ENCODE peak calls at places on chromosome 7, in five cellular contexts. One of them, this sample, is unnamed.

GRCh38 chr7:24842449-24843241 is 85.4 kb upstream of the GSDME start:
- DNase-seq in activated T-helper 1 cell treated with anti-CD3 and anti-CD28 coated beads, Interleukin-2, amount 50 U/mL, for 16 hours: no peak
- DNase-seq in activated CD8-positive, alpha-beta memory T cell treated with anti-CD3 and anti-CD28 coated beads, Interleukin-2, amount 50 U/mL, for 4 hours: no peak
- DNase-seq in left ventricle myocardium inferior: no peak
- DNase-seq in kidney tubule cell: peak; percentile 93
- DNase-seq in this sample: peak; percentile 74

GRCh38 chr7:87216701-87217508 is 2.6 kb downstream of the TMEM243 start:
- DNase-seq in kidney tubule cell: peak; percentile 98
- DNase-seq in activated CD8-positive, alpha-beta memory T cell treated with anti-CD3 and anti-CD28 coated beads, Interleukin-2, amount 50 U/mL, for 4 hours: no peak
- DNase-seq in left ventricle myocardium inferior: no peak
- DNase-seq in activated T-helper 1 cell treated with anti-CD3 and anti-CD28 coated beads, Interleukin-2, amount 50 U/mL, for 16 hours: no peak
- DNase-seq in this sample: no peak

GRCh38 chr7:92461027-92462003 is 14.0 kb downstream of the GATAD1 start:
- DNase-seq in left ventricle myocardium inferior: no peak
- DNase-seq in activated CD8-positive, alpha-beta memory T cell treated with anti-CD3 and anti-CD28 coated beads, Interleukin-2, amount 50 U/mL, for 4 hours: no peak
- DNase-seq in kidney tubule cell: peak; percentile 73
- DNase-seq in activated T-helper 1 cell treated with anti-CD3 and anti-CD28 coated beads, Interleukin-2, amount 50 U/mL, for 16 hours: no peak
- DNase-seq in this sample: peak; percentile 26

GRCh38 chr7:29684787-29685650 is 121.3 kb upstream of the WIPF3 start:
- DNase-seq in activated T-helper 1 cell treated with anti-CD3 and anti-CD28 coated beads, Interleukin-2, amount 50 U/mL, for 16 hours: no peak
- DNase-seq in activated CD8-positive, alpha-beta memory T cell treated with anti-CD3 and anti-CD28 coated beads, Interleukin-2, amount 50 U/mL, for 4 hours: peak; percentile 39
- DNase-seq in kidney tubule cell: peak; percentile 82
- DNase-seq in left ventricle myocardium inferior: peak; percentile 83
- DNase-seq in this sample: peak; percentile 88

GRCh38 chr7:150742286-150742968 is 5.2 kb downstream of the GIMAP5 start:
- DNase-seq in left ventricle myocardium inferior: no peak
- DNase-seq in kidney tubule cell: no peak
- DNase-seq in activated CD8-positive, alpha-beta memory T cell treated with anti-CD3 and anti-CD28 coated beads, Interleukin-2, amount 50 U/mL, for 4 hours: no peak
- DNase-seq in activated T-helper 1 cell treated with anti-CD3 and anti-CD28 coated beads, Interleukin-2, amount 50 U/mL, for 16 hours: no peak
- DNase-seq in this sample: no peak

GRCh38 chr7:91940171-91940570 is 491 bp upstream of the AKAP9 start:
- DNase-seq in kidney tubule cell: peak; percentile 42
- DNase-seq in activated CD8-positive, alpha-beta memory T cell treated with anti-CD3 and anti-CD28 coated beads, Interleukin-2, amount 50 U/mL, for 4 hours: peak; percentile 24
- DNase-seq in left ventricle myocardium inferior: no peak
- DNase-seq in activated T-helper 1 cell treated with anti-CD3 and anti-CD28 coated beads, Interleukin-2, amount 50 U/mL, for 16 hours: no peak
- DNase-seq in this sample: no peak

GRCh38 chr7:134589491-134589941 is 40.6 kb downstream of the AKR1B15 start:
- DNase-seq in kidney tubule cell: peak; percentile 79
- DNase-seq in left ventricle myocardium inferior: no peak
- DNase-seq in activated T-helper 1 cell treated with anti-CD3 and anti-CD28 coated beads, Interleukin-2, amount 50 U/mL, for 16 hours: no peak
- DNase-seq in activated CD8-positive, alpha-beta memory T cell treated with anti-CD3 and anti-CD28 coated beads, Interleukin-2, amount 50 U/mL, for 4 hours: no peak
- DNase-seq in this sample: no peak

GRCh38 chr7:150860291-150860977 is 8.1 kb downstream of the AOC1 start:
- DNase-seq in activated CD8-positive, alpha-beta memory T cell treated with anti-CD3 and anti-CD28 coated beads, Interleukin-2, amount 50 U/mL, for 4 hours: no peak
- DNase-seq in activated T-helper 1 cell treated with anti-CD3 and anti-CD28 coated beads, Interleukin-2, amount 50 U/mL, for 16 hours: no peak
- DNase-seq in left ventricle myocardium inferior: no peak
- DNase-seq in kidney tubule cell: no peak
- DNase-seq in this sample: no peak

GRCh38 chr7:86130268-86130667 is 513.4 kb upstream of the GRM3 start:
- DNase-seq in kidney tubule cell: no peak
- DNase-seq in left ventricle myocardium inferior: no peak
- DNase-seq in activated CD8-positive, alpha-beta memory T cell treated with anti-CD3 and anti-CD28 coated beads, Interleukin-2, amount 50 U/mL, for 4 hours: no peak
- DNase-seq in activated T-helper 1 cell treated with anti-CD3 and anti-CD28 coated beads, Interleukin-2, amount 50 U/mL, for 16 hours: no peak
- DNase-seq in this sample: no peak

GRCh38 chr7:101659706-101660105 is 30.6 kb upstream of the MYL10 start:
- DNase-seq in activated T-helper 1 cell treated with anti-CD3 and anti-CD28 coated beads, Interleukin-2, amount 50 U/mL, for 16 hours: no peak
- DNase-seq in kidney tubule cell: no peak
- DNase-seq in left ventricle myocardium inferior: no peak
- DNase-seq in activated CD8-positive, alpha-beta memory T cell treated with anti-CD3 and anti-CD28 coated beads, Interleukin-2, amount 50 U/mL, for 4 hours: no peak
- DNase-seq in this sample: no peak

This sample was measured in retina.